ENCODE peak calls at places on chromosome 12, in nine cellular contexts. One of them, this sample, is unnamed.
A peak's percentile ranks its signal among the peaks of the same experiment; 100 is the strongest.

GRCh38 chr12:9648701-9649531 is 20.6 kb upstream of the CLEC2D start:
- DNase-seq in neural crest cell: no peak
- DNase-seq in MM.1S: peak; percentile 13
- DNase-seq in GM04504: no peak
- DNase-seq in stimulated activated CD4-positive, alpha-beta T cell treated with anti-CD3 and anti-CD28 coated beads, Interleukin-12 subunit alpha, Interleukin-12 subunit beta, amount 100 ng/mL, for 48 hours: no peak
- DNase-seq in foreskin melanocyte: no peak
- DNase-seq in foreskin fibroblast: no peak
- DNase-seq in GF-D8: no peak
- DNase-seq in left ventricle myocardium inferior: no peak
- DNase-seq in this sample: no peak

GRCh38 chr12:45409966-45410365 is 194.1 kb downstream of the ANO6 start:
- DNase-seq in left ventricle myocardium inferior: no peak
- DNase-seq in neural crest cell: no peak
- DNase-seq in MM.1S: no peak
- DNase-seq in GM04504: peak; percentile 61
- DNase-seq in foreskin fibroblast: peak; percentile 12
- DNase-seq in GF-D8: no peak
- DNase-seq in stimulated activated CD4-positive, alpha-beta T cell treated with anti-CD3 and anti-CD28 coated beads, Interleukin-12 subunit alpha, Interleukin-12 subunit beta, amount 100 ng/mL, for 48 hours: no peak
- DNase-seq in foreskin melanocyte: no peak
- DNase-seq in this sample: no peak

GRCh38 chr12:96427269-96427729 is 27.1 kb upstream of the CDK17 start:
- DNase-seq in GM04504: peak; percentile 100
- DNase-seq in stimulated activated CD4-positive, alpha-beta T cell treated with anti-CD3 and anti-CD28 coated beads, Interleukin-12 subunit alpha, Interleukin-12 subunit beta, amount 100 ng/mL, for 48 hours: peak; percentile 40
- DNase-seq in foreskin fibroblast: peak; percentile 100
- DNase-seq in GF-D8: no peak
- DNase-seq in MM.1S: no peak
- DNase-seq in neural crest cell: no peak
- DNase-seq in left ventricle myocardium inferior: peak; percentile 22
- DNase-seq in foreskin melanocyte: peak; percentile 94
- DNase-seq in this sample: peak; percentile 41

GRCh38 chr12:48687595-48687994 is 5.6 kb upstream of the KANSL2 start:
- DNase-seq in GF-D8: no peak
- DNase-seq in GM04504: no peak
- DNase-seq in neural crest cell: no peak
- DNase-seq in MM.1S: no peak
- DNase-seq in stimulated activated CD4-positive, alpha-beta T cell treated with anti-CD3 and anti-CD28 coated beads, Interleukin-12 subunit alpha, Interleukin-12 subunit beta, amount 100 ng/mL, for 48 hours: no peak
- DNase-seq in foreskin melanocyte: no peak
- DNase-seq in left ventricle myocardium inferior: no peak
- DNase-seq in foreskin fibroblast: no peak
- DNase-seq in this sample: no peak

GRCh38 chr12:92593734-92594402 is 108.9 kb upstream of the PLEKHG7 start:
- DNase-seq in neural crest cell: no peak
- DNase-seq in foreskin melanocyte: peak; percentile 66
- DNase-seq in left ventricle myocardium inferior: no peak
- DNase-seq in MM.1S: peak; percentile 36
- DNase-seq in stimulated activated CD4-positive, alpha-beta T cell treated with anti-CD3 and anti-CD28 coated beads, Interleukin-12 subunit alpha, Interleukin-12 subunit beta, amount 100 ng/mL, for 48 hours: peak; percentile 71
- DNase-seq in foreskin fibroblast: peak; percentile 90
- DNase-seq in GF-D8: no peak
- DNase-seq in GM04504: peak; percentile 60
- DNase-seq in this sample: peak; percentile 83

GRCh38 chr12:108371801-108372344 is 32.8 kb upstream of the CMKLR1 start:
- DNase-seq in GF-D8: no peak
- DNase-seq in stimulated activated CD4-positive, alpha-beta T cell treated with anti-CD3 and anti-CD28 coated beads, Interleukin-12 subunit alpha, Interleukin-12 subunit beta, amount 100 ng/mL, for 48 hours: no peak
- DNase-seq in GM04504: peak; percentile 17
- DNase-seq in foreskin melanocyte: no peak
- DNase-seq in neural crest cell: no peak
- DNase-seq in left ventricle myocardium inferior: no peak
- DNase-seq in MM.1S: no peak
- DNase-seq in foreskin fibroblast: no peak
- DNase-seq in this sample: no peak

GRCh38 chr12:122641976-122642375 is 61.2 kb downstream of the HCAR2 start:
- DNase-seq in foreskin melanocyte: no peak
- DNase-seq in GM04504: no peak
- DNase-seq in MM.1S: no peak
- DNase-seq in left ventricle myocardium inferior: no peak
- DNase-seq in foreskin fibroblast: peak; percentile 72
- DNase-seq in GF-D8: no peak
- DNase-seq in neural crest cell: no peak
- DNase-seq in stimulated activated CD4-positive, alpha-beta T cell treated with anti-CD3 and anti-CD28 coated beads, Interleukin-12 subunit alpha, Interleukin-12 subunit beta, amount 100 ng/mL, for 48 hours: no peak
- DNase-seq in this sample: no peak

GRCh38 chr12:7748774-7749296 is 1.7 kb upstream of the CLEC4C start:
- DNase-seq in stimulated activated CD4-positive, alpha-beta T cell treated with anti-CD3 and anti-CD28 coated beads, Interleukin-12 subunit alpha, Interleukin-12 subunit beta, amount 100 ng/mL, for 48 hours: no peak
- DNase-seq in foreskin melanocyte: no peak
- DNase-seq in MM.1S: no peak
- DNase-seq in GF-D8: peak; percentile 29
- DNase-seq in left ventricle myocardium inferior: no peak
- DNase-seq in foreskin fibroblast: no peak
- DNase-seq in neural crest cell: no peak
- DNase-seq in GM04504: no peak
- DNase-seq in this sample: no peak

GRCh38 chr12:78568326-78569020 is 296.1 kb upstream of the SYT1 start:
- DNase-seq in GF-D8: no peak
- DNase-seq in left ventricle myocardium inferior: no peak
- DNase-seq in MM.1S: no peak
- DNase-seq in foreskin melanocyte: no peak
- DNase-seq in foreskin fibroblast: peak; percentile 8
- DNase-seq in stimulated activated CD4-positive, alpha-beta T cell treated with anti-CD3 and anti-CD28 coated beads, Interleukin-12 subunit alpha, Interleukin-12 subunit beta, amount 100 ng/mL, for 48 hours: no peak
- DNase-seq in neural crest cell: no peak
- DNase-seq in GM04504: no peak
- DNase-seq in this sample: no peak

GRCh38 chr12:90896164-90896563 is 58.8 kb downstream of the CCER1 start:
- DNase-seq in neural crest cell: no peak
- DNase-seq in GF-D8: no peak
- DNase-seq in stimulated activated CD4-positive, alpha-beta T cell treated with anti-CD3 and anti-CD28 coated beads, Interleukin-12 subunit alpha, Interleukin-12 subunit beta, amount 100 ng/mL, for 48 hours: no peak
- DNase-seq in foreskin melanocyte: peak; percentile 56
- DNase-seq in left ventricle myocardium inferior: no peak
- DNase-seq in GM04504: peak; percentile 45
- DNase-seq in MM.1S: no peak
- DNase-seq in foreskin fibroblast: peak; percentile 74
- DNase-seq in this sample: no peak

GRCh38 chr12:71476513-71476912 is 36.9 kb downstream of the LGR5 start:
- DNase-seq in left ventricle myocardium inferior: no peak
- DNase-seq in GM04504: peak; percentile 52
- DNase-seq in neural crest cell: no peak
- DNase-seq in GF-D8: no peak
- DNase-seq in MM.1S: no peak
- DNase-seq in foreskin fibroblast: peak; percentile 90
- DNase-seq in stimulated activated CD4-positive, alpha-beta T cell treated with anti-CD3 and anti-CD28 coated beads, Interleukin-12 subunit alpha, Interleukin-12 subunit beta, amount 100 ng/mL, for 48 hours: no peak
- DNase-seq in foreskin melanocyte: no peak
- DNase-seq in this sample: no peak

GRCh38 chr12:48744251-48745008 is 27.9 kb upstream of the CCNT1 start:
- DNase-seq in stimulated activated CD4-positive, alpha-beta T cell treated with anti-CD3 and anti-CD28 coated beads, Interleukin-12 subunit alpha, Interleukin-12 subunit beta, amount 100 ng/mL, for 48 hours: no peak
- DNase-seq in foreskin fibroblast: no peak
- DNase-seq in GF-D8: no peak
- DNase-seq in left ventricle myocardium inferior: no peak
- DNase-seq in neural crest cell: no peak
- DNase-seq in GM04504: no peak
- DNase-seq in foreskin melanocyte: no peak
- DNase-seq in MM.1S: peak; percentile 87
- DNase-seq in this sample: no peak

GRCh38 chr12:125403145-125403789 is 338.0 kb downstream of the AACS start:
- DNase-seq in GM04504: no peak
- DNase-seq in MM.1S: no peak
- DNase-seq in neural crest cell: peak; percentile 28
- DNase-seq in foreskin melanocyte: peak; percentile 13
- DNase-seq in foreskin fibroblast: peak; percentile 4
- DNase-seq in stimulated activated CD4-positive, alpha-beta T cell treated with anti-CD3 and anti-CD28 coated beads, Interleukin-12 subunit alpha, Interleukin-12 subunit beta, amount 100 ng/mL, for 48 hours: no peak
- DNase-seq in GF-D8: no peak
- DNase-seq in left ventricle myocardium inferior: no peak
- DNase-seq in this sample: peak; percentile 20

GRCh38 chr12:124633269-124633953 is 66.0 kb upstream of the NCOR2 start:
- DNase-seq in neural crest cell: no peak
- DNase-seq in GM04504: no peak
- DNase-seq in MM.1S: no peak
- DNase-seq in stimulated activated CD4-positive, alpha-beta T cell treated with anti-CD3 and anti-CD28 coated beads, Interleukin-12 subunit alpha, Interleukin-12 subunit beta, amount 100 ng/mL, for 48 hours: no peak
- DNase-seq in GF-D8: no peak
- DNase-seq in foreskin melanocyte: peak; percentile 33
- DNase-seq in left ventricle myocardium inferior: no peak
- DNase-seq in foreskin fibroblast: no peak
- DNase-seq in this sample: no peak